ENCODE peak calls at places on chromosomes 6 and 20, in seven cellular contexts. One of them, this sample, is unnamed.

GRCh38 chr20:63330940-63331339 is 30.2 kb downstream of the CHRNA4 start:
- DNase-seq in iPS DF 19.7: peak; percentile 12
- DNase-seq in left kidney: peak; percentile 81
- DNase-seq in psoas muscle: peak; percentile 27
- DNase-seq in DMS153: no peak
- DNase-seq in NCI-H510A: no peak
- DNase-seq in cardiac muscle cell: no peak
- DNase-seq in this sample: no peak

GRCh38 chr6:119110601-119111548 is 32.4 kb upstream of the FAM184A start:
- DNase-seq in iPS DF 19.7: no peak
- DNase-seq in left kidney: peak; percentile 78
- DNase-seq in psoas muscle: no peak
- DNase-seq in DMS153: no peak
- DNase-seq in NCI-H510A: no peak
- DNase-seq in cardiac muscle cell: peak; percentile 62
- DNase-seq in this sample: peak; percentile 41

GRCh38 chr6:56789342-56789741 is 146.7 kb upstream of the DST start:
- DNase-seq in iPS DF 19.7: no peak
- DNase-seq in left kidney: no peak
- DNase-seq in psoas muscle: no peak
- DNase-seq in DMS153: no peak
- DNase-seq in NCI-H510A: no peak
- DNase-seq in cardiac muscle cell: no peak
- DNase-seq in this sample: no peak

GRCh38 chr6:21437583-21437982 is 156.0 kb upstream of the SOX4 start:
- DNase-seq in iPS DF 19.7: no peak
- DNase-seq in left kidney: no peak
- DNase-seq in psoas muscle: no peak
- DNase-seq in DMS153: no peak
- DNase-seq in NCI-H510A: no peak
- DNase-seq in cardiac muscle cell: no peak
- DNase-seq in this sample: no peak

GRCh38 chr6:101110814-101111213 is 229.7 kb upstream of the ASCC3 start:
- DNase-seq in iPS DF 19.7: no peak
- DNase-seq in left kidney: no peak
- DNase-seq in psoas muscle: no peak
- DNase-seq in DMS153: no peak
- DNase-seq in NCI-H510A: no peak
- DNase-seq in cardiac muscle cell: no peak
- DNase-seq in this sample: no peak

GRCh38 chr20:46204594-46205205 is 86.6 kb downstream of the CD40 start:
- DNase-seq in iPS DF 19.7: no peak
- DNase-seq in left kidney: no peak
- DNase-seq in psoas muscle: no peak
- DNase-seq in DMS153: no peak
- DNase-seq in NCI-H510A: no peak
- DNase-seq in cardiac muscle cell: no peak
- DNase-seq in this sample: no peak

GRCh38 chr6:158460602-158461092 is 99.2 kb upstream of the TMEM181 start:
- DNase-seq in iPS DF 19.7: no peak
- DNase-seq in left kidney: peak; percentile 16
- DNase-seq in psoas muscle: no peak
- DNase-seq in DMS153: no peak
- DNase-seq in NCI-H510A: no peak
- DNase-seq in cardiac muscle cell: no peak
- DNase-seq in this sample: no peak

GRCh38 chr6:2733324-2733723 is 17.4 kb downstream of the MYLK4 start:
- DNase-seq in iPS DF 19.7: no peak
- DNase-seq in left kidney: no peak
- DNase-seq in psoas muscle: peak; percentile 80
- DNase-seq in DMS153: no peak
- DNase-seq in NCI-H510A: no peak
- DNase-seq in cardiac muscle cell: no peak
- DNase-seq in this sample: no peak

GRCh38 chr20:34546751-34547181 is 11.8 kb upstream of the MAP1LC3A start:
- DNase-seq in iPS DF 19.7: no peak
- DNase-seq in left kidney: no peak
- DNase-seq in psoas muscle: no peak
- DNase-seq in DMS153: peak; percentile 82
- DNase-seq in NCI-H510A: peak; percentile 74
- DNase-seq in cardiac muscle cell: no peak
- DNase-seq in this sample: peak; percentile 64

GRCh38 chr6:41371992-41372525 is 36.7 kb downstream of the NCR2 start:
- DNase-seq in iPS DF 19.7: no peak
- DNase-seq in left kidney: peak; percentile 85
- DNase-seq in psoas muscle: no peak
- DNase-seq in DMS153: no peak
- DNase-seq in NCI-H510A: no peak
- DNase-seq in cardiac muscle cell: peak; percentile 44
- DNase-seq in this sample: no peak

GRCh38 chr6:128518531-128519131 is 1.8 kb downstream of the PTPRK start:
- DNase-seq in iPS DF 19.7: no peak
- DNase-seq in left kidney: peak; percentile 28
- DNase-seq in psoas muscle: no peak
- DNase-seq in DMS153: no peak
- DNase-seq in NCI-H510A: no peak
- DNase-seq in cardiac muscle cell: no peak
- DNase-seq in this sample: no peak

GRCh38 chr20:57829336-57829735 is 119.5 kb upstream of the PMEPA1 start:
- DNase-seq in iPS DF 19.7: no peak
- DNase-seq in left kidney: no peak
- DNase-seq in psoas muscle: no peak
- DNase-seq in DMS153: no peak
- DNase-seq in NCI-H510A: no peak
- DNase-seq in cardiac muscle cell: no peak
- DNase-seq in this sample: no peak

GRCh38 chr20:6576721-6577120 is 190.8 kb upstream of the BMP2 start:
- DNase-seq in iPS DF 19.7: no peak
- DNase-seq in left kidney: peak; percentile 10
- DNase-seq in psoas muscle: no peak
- DNase-seq in DMS153: no peak
- DNase-seq in NCI-H510A: no peak
- DNase-seq in cardiac muscle cell: no peak
- DNase-seq in this sample: no peak

This sample was measured in NCI-H2029 treated with DMSO at 0.1 percent for 48 hours.